ENCODE peak calls at places on chromosome 10, in nine cellular contexts. One of them, this sample, is unnamed.

GRCh38 chr10:72690071-72690755 is 1.7 kb upstream of the MCU start:
- DNase-seq in BE2C: no peak
- DNase-seq in brain microvascular endothelial cell: no peak
- DNase-seq in AG04450: no peak
- DNase-seq in PC-9: no peak
- DNase-seq in fibroblast of pulmonary artery: no peak
- DNase-seq in SK-N-SH: no peak
- DNase-seq in astrocyte of the spinal cord: no peak
- DNase-seq in spleen: no peak
- DNase-seq in this sample: no peak

GRCh38 chr10:124279882-124280281 is 138.8 kb downstream of the OAT start:
- DNase-seq in fibroblast of pulmonary artery: no peak
- DNase-seq in spleen: peak
- DNase-seq in brain microvascular endothelial cell: no peak
- DNase-seq in SK-N-SH: no peak
- DNase-seq in PC-9: no peak
- DNase-seq in AG04450: no peak
- DNase-seq in BE2C: no peak
- DNase-seq in astrocyte of the spinal cord: no peak
- DNase-seq in this sample: no peak

GRCh38 chr10:68594405-68594804 is 34.3 kb downstream of the TET1 start:
- DNase-seq in spleen: no peak
- DNase-seq in AG04450: no peak
- DNase-seq in astrocyte of the spinal cord: peak
- DNase-seq in brain microvascular endothelial cell: peak
- DNase-seq in PC-9: peak
- DNase-seq in BE2C: peak
- DNase-seq in fibroblast of pulmonary artery: peak
- DNase-seq in SK-N-SH: no peak
- DNase-seq in this sample: no peak

GRCh38 chr10:97332586-97333350 is 1.8 kb downstream of the FRAT2 start:
- DNase-seq in AG04450: peak
- DNase-seq in brain microvascular endothelial cell: peak
- DNase-seq in fibroblast of pulmonary artery: peak
- DNase-seq in SK-N-SH: no peak
- DNase-seq in PC-9: peak
- DNase-seq in BE2C: peak
- DNase-seq in astrocyte of the spinal cord: peak
- DNase-seq in spleen: no peak
- DNase-seq in this sample: peak

GRCh38 chr10:115659616-115660015 is 566.5 kb downstream of the ATRNL1 start:
- DNase-seq in SK-N-SH: no peak
- DNase-seq in BE2C: no peak
- DNase-seq in brain microvascular endothelial cell: peak
- DNase-seq in fibroblast of pulmonary artery: no peak
- DNase-seq in astrocyte of the spinal cord: peak
- DNase-seq in spleen: no peak
- DNase-seq in AG04450: no peak
- DNase-seq in PC-9: no peak
- DNase-seq in this sample: peak

GRCh38 chr10:43922335-43923280 is 273.9 kb upstream of the ZNF32 start:
- DNase-seq in PC-9: no peak
- DNase-seq in astrocyte of the spinal cord: no peak
- DNase-seq in BE2C: no peak
- DNase-seq in spleen: no peak
- DNase-seq in SK-N-SH: no peak
- DNase-seq in brain microvascular endothelial cell: no peak
- DNase-seq in fibroblast of pulmonary artery: no peak
- DNase-seq in AG04450: no peak
- DNase-seq in this sample: no peak

GRCh38 chr10:91367558-91367957 is 42.6 kb upstream of the HECTD2 start:
- DNase-seq in BE2C: no peak
- DNase-seq in astrocyte of the spinal cord: no peak
- DNase-seq in SK-N-SH: no peak
- DNase-seq in PC-9: no peak
- DNase-seq in spleen: no peak
- DNase-seq in brain microvascular endothelial cell: no peak
- DNase-seq in fibroblast of pulmonary artery: no peak
- DNase-seq in AG04450: no peak
- DNase-seq in this sample: no peak

GRCh38 chr10:130787252-130787651 is 524.3 kb downstream of the TCERG1L start:
- DNase-seq in PC-9: no peak
- DNase-seq in spleen: no peak
- DNase-seq in brain microvascular endothelial cell: no peak
- DNase-seq in AG04450: no peak
- DNase-seq in astrocyte of the spinal cord: no peak
- DNase-seq in SK-N-SH: peak
- DNase-seq in BE2C: no peak
- DNase-seq in fibroblast of pulmonary artery: no peak
- DNase-seq in this sample: no peak

GRCh38 chr10:15472431-15473400 is 101.6 kb upstream of the FAM171A1 start:
- DNase-seq in astrocyte of the spinal cord: peak
- DNase-seq in fibroblast of pulmonary artery: peak
- DNase-seq in PC-9: no peak
- DNase-seq in SK-N-SH: no peak
- DNase-seq in brain microvascular endothelial cell: peak
- DNase-seq in spleen: no peak
- DNase-seq in AG04450: peak
- DNase-seq in BE2C: no peak
- DNase-seq in this sample: peak

GRCh38 chr10:72375585-72375984 is 20.9 kb upstream of the DNAJB12 start:
- DNase-seq in spleen: no peak
- DNase-seq in astrocyte of the spinal cord: no peak
- DNase-seq in BE2C: peak
- DNase-seq in PC-9: no peak
- DNase-seq in AG04450: no peak
- DNase-seq in fibroblast of pulmonary artery: peak
- DNase-seq in SK-N-SH: no peak
- DNase-seq in brain microvascular endothelial cell: no peak
- DNase-seq in this sample: no peak

GRCh38 chr10:3651969-3652653 is 132.9 kb downstream of the KLF6 start:
- DNase-seq in brain microvascular endothelial cell: no peak
- DNase-seq in PC-9: no peak
- DNase-seq in spleen: no peak
- DNase-seq in AG04450: no peak
- DNase-seq in BE2C: no peak
- DNase-seq in astrocyte of the spinal cord: no peak
- DNase-seq in fibroblast of pulmonary artery: no peak
- DNase-seq in SK-N-SH: no peak
- DNase-seq in this sample: no peak
- TF ChIP-seq CTCF in brain microvascular endothelial cell: peak
- TF ChIP-seq CTCF in PC-9: no peak
- TF ChIP-seq CTCF in spleen: no peak
- TF ChIP-seq CTCF in AG04450: no peak
- TF ChIP-seq CTCF in BE2C: no peak
- TF ChIP-seq CTCF in astrocyte of the spinal cord: no peak
- TF ChIP-seq CTCF in fibroblast of pulmonary artery: no peak
- TF ChIP-seq CTCF in SK-N-SH: no peak
- TF ChIP-seq CTCF in this sample: no peak

DNA sequence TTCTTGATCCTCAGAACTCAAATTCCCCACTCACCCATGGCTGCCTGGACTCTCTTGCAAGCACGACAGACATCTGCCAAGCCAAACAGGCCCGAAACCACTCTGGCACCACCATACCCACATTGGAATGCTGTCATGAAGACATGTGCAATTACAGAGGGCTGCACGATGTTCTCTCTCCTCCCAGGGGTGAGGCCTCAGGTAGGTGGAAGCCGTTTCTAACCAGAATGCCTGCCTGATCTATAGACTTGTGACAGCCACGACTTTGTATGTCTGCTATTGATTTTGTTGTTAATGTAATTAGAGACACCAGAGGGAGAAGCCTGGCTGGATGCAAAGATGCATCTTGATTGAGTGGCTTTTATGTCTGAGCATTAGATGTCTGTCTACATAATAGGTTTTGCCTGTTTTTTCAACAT is 4.0 kb downstream of the BAMBI start:
- DNase-seq in BE2C: peak
- DNase-seq in brain microvascular endothelial cell: no peak
- DNase-seq in SK-N-SH: peak
- DNase-seq in spleen: no peak
- DNase-seq in fibroblast of pulmonary artery: no peak
- DNase-seq in AG04450: no peak
- DNase-seq in PC-9: no peak
- DNase-seq in astrocyte of the spinal cord: peak
- DNase-seq in this sample: no peak
- H3K4me3 ChIP-seq in BE2C: peak
- H3K4me3 ChIP-seq in brain microvascular endothelial cell: no peak
- H3K4me3 ChIP-seq in SK-N-SH: peak
- H3K4me3 ChIP-seq in spleen: peak
- H3K4me3 ChIP-seq in fibroblast of pulmonary artery: peak
- H3K4me3 ChIP-seq in AG04450: peak
- H3K4me3 ChIP-seq in PC-9: no peak
- H3K4me3 ChIP-seq in astrocyte of the spinal cord: no peak
- H3K4me3 ChIP-seq in this sample: no peak

GRCh38 chr10:52313350-52314006 is 603 bp upstream of the DKK1 start:
- DNase-seq in spleen: no peak
- DNase-seq in BE2C: no peak
- DNase-seq in astrocyte of the spinal cord: peak
- DNase-seq in PC-9: no peak
- DNase-seq in SK-N-SH: peak
- DNase-seq in brain microvascular endothelial cell: peak
- DNase-seq in fibroblast of pulmonary artery: no peak
- DNase-seq in AG04450: no peak
- DNase-seq in this sample: no peak

GRCh38 chr10:52312999-52313349 is 1.1 kb upstream of the DKK1 start:
- DNase-seq in spleen: no peak
- DNase-seq in astrocyte of the spinal cord: peak
- DNase-seq in brain microvascular endothelial cell: no peak
- DNase-seq in BE2C: no peak
- DNase-seq in fibroblast of pulmonary artery: no peak
- DNase-seq in AG04450: no peak
- DNase-seq in PC-9: peak
- DNase-seq in SK-N-SH: no peak
- DNase-seq in this sample: no peak

GRCh38 chr10:52314822-52315552 is 906 bp downstream of the DKK1 start:
- DNase-seq in fibroblast of pulmonary artery: peak
- DNase-seq in PC-9: peak
- DNase-seq in spleen: peak
- DNase-seq in AG04450: no peak
- DNase-seq in SK-N-SH: peak
- DNase-seq in astrocyte of the spinal cord: peak
- DNase-seq in brain microvascular endothelial cell: peak
- DNase-seq in BE2C: no peak
- DNase-seq in this sample: no peak

GRCh38 chr10:52316005-52316404 is 1.9 kb downstream of the DKK1 start:
- DNase-seq in PC-9: no peak
- DNase-seq in SK-N-SH: no peak
- DNase-seq in spleen: no peak
- DNase-seq in astrocyte of the spinal cord: no peak
- DNase-seq in AG04450: no peak
- DNase-seq in fibroblast of pulmonary artery: no peak
- DNase-seq in BE2C: no peak
- DNase-seq in brain microvascular endothelial cell: peak
- DNase-seq in this sample: no peak

DNA sequence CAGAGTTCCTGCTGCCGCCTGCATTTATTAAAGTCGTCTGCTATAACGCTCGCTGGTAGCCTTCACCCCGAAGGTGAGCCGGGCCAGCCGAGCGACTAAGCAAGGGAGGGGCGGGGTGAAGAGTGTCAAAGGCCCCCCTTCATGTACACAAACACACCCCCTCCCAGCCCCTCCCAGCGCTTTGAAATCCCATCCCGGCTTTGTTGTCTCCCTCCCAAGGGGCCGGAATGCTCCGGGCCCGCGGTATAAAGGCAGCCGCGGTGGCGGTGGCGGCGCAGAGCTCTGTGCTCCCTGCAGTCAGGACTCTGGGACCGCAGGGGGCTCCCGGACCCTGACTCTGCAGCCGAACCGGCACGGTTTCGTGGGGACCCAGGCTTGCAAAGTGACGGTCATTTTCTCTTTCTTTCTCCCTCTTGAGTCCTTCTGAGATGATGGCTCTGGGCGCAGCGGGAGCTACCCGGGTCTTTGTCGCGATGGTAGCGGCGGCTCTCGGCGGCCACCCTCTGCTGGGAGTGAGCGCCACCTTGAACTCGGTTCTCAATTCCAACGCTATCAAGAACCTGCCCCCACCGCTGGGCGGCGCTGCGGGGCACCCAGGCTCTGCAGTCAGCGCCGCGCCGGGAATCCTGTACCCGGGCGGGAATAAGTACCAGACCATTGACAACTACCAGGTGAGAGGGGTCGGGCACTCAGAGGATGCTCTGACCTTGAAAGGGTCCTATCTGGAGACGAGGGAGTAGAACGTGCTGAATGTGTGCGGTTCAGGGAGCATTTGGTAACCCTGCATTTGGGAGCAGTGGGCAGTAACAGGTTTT is at the start of gene DKK1:
- DNase-seq in brain microvascular endothelial cell: peak
- DNase-seq in astrocyte of the spinal cord: peak
- DNase-seq in AG04450: no peak
- DNase-seq in SK-N-SH: peak
- DNase-seq in fibroblast of pulmonary artery: peak
- DNase-seq in PC-9: peak
- DNase-seq in spleen: peak
- DNase-seq in BE2C: peak
- DNase-seq in this sample: no peak
- TF ChIP-seq CTCF in brain microvascular endothelial cell: peak
- TF ChIP-seq CTCF in astrocyte of the spinal cord: peak
- TF ChIP-seq CTCF in AG04450: peak
- TF ChIP-seq CTCF in SK-N-SH: peak
- TF ChIP-seq CTCF in fibroblast of pulmonary artery: peak
- TF ChIP-seq CTCF in PC-9: peak
- TF ChIP-seq CTCF in spleen: peak
- TF ChIP-seq CTCF in BE2C: peak
- TF ChIP-seq CTCF in this sample: peak

GRCh38 chr10:614341-614664 is 75.2 kb downstream of the DIP2C start:
- DNase-seq in PC-9: no peak
- DNase-seq in brain microvascular endothelial cell: no peak
- DNase-seq in BE2C: no peak
- DNase-seq in AG04450: no peak
- DNase-seq in spleen: peak
- DNase-seq in fibroblast of pulmonary artery: no peak
- DNase-seq in SK-N-SH: no peak
- DNase-seq in astrocyte of the spinal cord: no peak
- DNase-seq in this sample: no peak

GRCh38 chr10:613217-613616 is 76.3 kb downstream of the DIP2C start:
- DNase-seq in BE2C: no peak
- DNase-seq in spleen: peak
- DNase-seq in fibroblast of pulmonary artery: no peak
- DNase-seq in AG04450: no peak
- DNase-seq in SK-N-SH: no peak
- DNase-seq in PC-9: peak
- DNase-seq in brain microvascular endothelial cell: no peak
- DNase-seq in astrocyte of the spinal cord: no peak
- DNase-seq in this sample: no peak

GRCh38 chr10:612696-613095 is 76.8 kb downstream of the DIP2C start:
- DNase-seq in fibroblast of pulmonary artery: no peak
- DNase-seq in astrocyte of the spinal cord: no peak
- DNase-seq in SK-N-SH: no peak
- DNase-seq in PC-9: no peak
- DNase-seq in spleen: peak
- DNase-seq in brain microvascular endothelial cell: no peak
- DNase-seq in AG04450: no peak
- DNase-seq in BE2C: no peak
- DNase-seq in this sample: no peak

GRCh38 chr10:614772-615582 is 74.5 kb downstream of the DIP2C start:
- DNase-seq in SK-N-SH: peak
- DNase-seq in astrocyte of the spinal cord: no peak
- DNase-seq in spleen: peak
- DNase-seq in AG04450: no peak
- DNase-seq in fibroblast of pulmonary artery: no peak
- DNase-seq in PC-9: no peak
- DNase-seq in brain microvascular endothelial cell: no peak
- DNase-seq in BE2C: peak
- DNase-seq in this sample: no peak

GRCh38 chr10:613661-614340 is 75.7 kb downstream of the DIP2C start:
- DNase-seq in astrocyte of the spinal cord: no peak
- DNase-seq in BE2C: no peak
- DNase-seq in AG04450: no peak
- DNase-seq in brain microvascular endothelial cell: no peak
- DNase-seq in fibroblast of pulmonary artery: no peak
- DNase-seq in spleen: peak
- DNase-seq in SK-N-SH: no peak
- DNase-seq in PC-9: no peak
- DNase-seq in this sample: no peak
- H3K4me3 ChIP-seq in astrocyte of the spinal cord: no peak
- H3K4me3 ChIP-seq in BE2C: no peak
- H3K4me3 ChIP-seq in AG04450: no peak
- H3K4me3 ChIP-seq in brain microvascular endothelial cell: no peak
- H3K4me3 ChIP-seq in fibroblast of pulmonary artery: no peak
- H3K4me3 ChIP-seq in spleen: no peak
- H3K4me3 ChIP-seq in SK-N-SH: no peak
- H3K4me3 ChIP-seq in PC-9: no peak
- H3K4me3 ChIP-seq in this sample: no peak